ENCODE peak calls at places on chromosomes 4 and X, in five cellular contexts. K, L, V, E and B are unnamed samples.

GRCh38 chr4:47031011-47031678 is at the start of gene GABRB1:
- DNase-seq in K (no peak), L (no peak), V (peak; percentile 23), E (no peak), B (no peak)

GRCh38 chr4:172173206-172173605 is 360.0 kb downstream of the GALNTL6 start:
- DNase-seq in K (no peak), L (no peak), V (no peak), E (no peak), B (no peak)

GRCh38 chrX:12567857-12568256 is 223.4 kb upstream of the PRPS2 start:
- DNase-seq in K (no peak), L (no peak), V (no peak), E (no peak), B (no peak)

GRCh38 chrX:148582353-148582752 is 81.9 kb downstream of the AFF2 start:
- DNase-seq in K (no peak), L (no peak), V (no peak), E (no peak), B (no peak)

GRCh38 chr4:185709802-185710486 is 102.0 kb downstream of the SORBS2 start:
- DNase-seq in K (peak; percentile 74), L (no peak), V (no peak), E (no peak), B (no peak)

GRCh38 chr4:16642897-16643296 is 255.5 kb downstream of the LDB2 start:
- DNase-seq in K (peak; percentile 7), L (no peak), V (no peak), E (no peak), B (no peak)

GRCh38 chrX:150268839-150269238 is 94.3 kb upstream of the MAMLD1 start:
- DNase-seq in K (no peak), L (no peak), V (no peak), E (no peak), B (no peak)

GRCh38 chrX:66200050-66200664 is 36.1 kb downstream of the HEPH start:
- DNase-seq in K (no peak), L (no peak), V (no peak), E (peak; percentile 17), B (no peak)

GRCh38 chrX:69616520-69617203 is 749 bp downstream of the EDA start:
- DNase-seq in K (peak; percentile 0), L (no peak), V (no peak), E (no peak), B (peak; percentile 1)

GRCh38 chr4:103074598-103075434 is 1.7 kb downstream of the SLC9B2 start:
- DNase-seq in K (no peak), L (no peak), V (no peak), E (peak; percentile 44), B (no peak)

GRCh38 chr4:53704329-53704728 is 113.0 kb upstream of the LNX1 start:
- DNase-seq in K (no peak), L (no peak), V (no peak), E (no peak), B (no peak)

GRCh38 chr4:81509822-81510221 is 38.1 kb upstream of the RASGEF1B start:
- DNase-seq in K (no peak), L (no peak), V (no peak), E (no peak), B (no peak)

GRCh38 chrX:100413231-100413630 is 3.2 kb upstream of the PCDH19 start:
- DNase-seq in K (peak; percentile 33), L (no peak), V (no peak), E (peak; percentile 2), B (no peak)

GRCh38 chr4:38306482-38307071 is 346.4 kb downstream of the PTTG2 start:
- DNase-seq in K (no peak), L (no peak), V (no peak), E (peak; percentile 95), B (no peak)

GRCh38 chrX:133249659-133250058 is 31.5 kb upstream of the TFDP3 start:
- DNase-seq in K (no peak), L (no peak), V (no peak), E (no peak), B (no peak)

GRCh38 chrX:103685396-103685795 is 1.1 kb downstream of the MORF4L2 start:
- DNase-seq in K (no peak), L (no peak), V (no peak), E (no peak), B (no peak)

GRCh38 chr4:59994118-59994517 is 1206.0 kb upstream of the ADGRL3 start:
- DNase-seq in K (peak; percentile 2), L (no peak), V (peak; percentile 3), E (no peak), B (no peak)

GRCh38 chrX:119990409-119990994 is 47.0 kb upstream of the NKAP start:
- DNase-seq in K (no peak), L (no peak), V (no peak), E (no peak), B (no peak)

GRCh38 chr4:113665036-113665435 is 96.5 kb downstream of the CAMK2D start:
- DNase-seq in K (no peak), L (no peak), V (no peak), E (no peak), B (no peak)

DNA sequence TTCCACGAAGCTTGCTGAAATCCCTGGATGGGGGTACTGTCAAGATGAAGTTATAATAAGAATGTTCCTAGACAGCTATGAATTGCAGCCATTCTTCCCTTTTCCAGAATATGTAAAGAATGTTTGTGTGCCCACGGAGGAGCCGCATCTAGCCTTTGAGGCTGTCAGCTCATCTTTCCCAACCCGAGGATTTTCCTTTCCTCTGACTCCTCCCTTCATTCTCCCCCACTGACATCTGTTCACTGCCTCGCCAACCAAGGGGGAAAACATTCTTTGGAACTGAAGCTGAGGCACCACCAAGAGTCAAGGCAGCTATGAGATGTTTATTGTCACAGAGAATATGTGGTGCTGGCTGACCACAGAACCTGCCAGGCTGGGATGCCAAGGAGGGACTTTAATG is 8.8 kb downstream of the NHSL2 start:
- DNase-seq in K (no peak), L (no peak), V (no peak), E (no peak), B (no peak)
- TF ChIP-seq TAF1 in K (no peak), L (no peak), V (no peak), E (no peak), B (no peak)

GRCh38 chr4:169810325-169811323 is 52.9 kb upstream of the HPF1 start:
- DNase-seq in K (peak; percentile 69), L (peak; percentile 20), V (no peak), E (peak; percentile 8), B (peak; percentile 17)
- TF ChIP-seq TAF1 in K (no peak), L (no peak), V (no peak), E (no peak), B (no peak)

DNA sequence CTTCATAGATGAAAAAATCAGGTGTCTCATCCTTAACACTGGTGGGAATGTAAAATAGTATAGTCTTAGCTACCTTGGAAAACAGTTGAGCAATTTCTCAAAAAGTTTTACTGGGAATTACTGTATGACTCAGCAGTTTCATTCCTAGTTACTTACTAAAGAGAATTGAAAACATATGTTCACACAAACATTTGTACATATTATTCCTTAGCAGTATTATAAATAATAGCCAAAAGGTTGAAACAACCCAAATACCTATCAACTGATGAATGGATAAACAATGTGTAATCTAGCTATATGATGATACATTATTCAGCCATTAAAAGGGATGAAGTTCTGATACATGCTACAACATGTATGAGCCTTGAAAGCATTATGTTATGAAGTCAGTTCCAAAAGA is 41.7 kb downstream of the RBM46 start:
- DNase-seq in K (no peak), L (no peak), V (no peak), E (no peak), B (no peak)
- TF ChIP-seq TAF1 in K (no peak), L (no peak), V (no peak), E (no peak), B (no peak)

DNA sequence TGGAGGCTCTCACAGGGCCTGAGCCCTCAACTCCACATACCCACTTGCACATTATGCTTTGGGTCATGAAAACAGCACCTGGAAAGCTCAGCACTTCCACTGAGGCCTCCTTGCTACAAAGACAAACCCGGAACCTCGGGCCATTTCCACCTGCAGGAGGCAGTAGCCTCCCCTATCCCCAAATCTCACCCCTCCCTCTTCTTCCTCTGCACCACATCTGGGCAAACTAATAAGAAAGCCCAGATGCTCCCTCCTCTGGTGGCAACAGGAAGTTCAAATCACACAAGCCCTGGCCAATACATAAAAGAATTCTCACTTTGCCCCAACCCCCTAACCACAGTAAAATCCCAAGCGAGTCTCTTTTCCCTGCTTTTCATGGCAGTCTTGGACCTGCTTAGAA is 136.4 kb downstream of the MAPK10 start:
- DNase-seq in K (peak; percentile 38), L (peak; percentile 2), V (peak; percentile 66), E (no peak), B (no peak)
- TF ChIP-seq TAF1 in K (no peak), L (no peak), V (no peak), E (no peak), B (no peak)

GRCh38 chrX:22974616-22975015 is 25.1 kb upstream of the DDX53 start:
- DNase-seq in K (no peak), L (no peak), V (no peak), E (no peak), B (no peak)

GRCh38 chrX:22970861-22971260 is 28.9 kb upstream of the DDX53 start:
- DNase-seq in K (no peak), L (no peak), V (no peak), E (no peak), B (no peak)

GRCh38 chrX:22968494-22968893 is 31.3 kb upstream of the DDX53 start:
- DNase-seq in K (no peak), L (no peak), V (no peak), E (no peak), B (no peak)

GRCh38 chrX:22969416-22969815 is 30.3 kb upstream of the DDX53 start:
- DNase-seq in K (no peak), L (no peak), V (no peak), E (no peak), B (no peak)
- TF ChIP-seq TAF1 in K (no peak), L (no peak), V (no peak), E (no peak), B (no peak)

GRCh38 chr4:121656269-121656641 is 40.5 kb downstream of the ANXA5 start:
- DNase-seq in K (peak; percentile 50), L (no peak), V (no peak), E (peak; percentile 7), B (no peak)
- TF ChIP-seq TAF1 in K (no peak), L (no peak), V (no peak), E (no peak), B (no peak)